ENCODE peak calls at places on chromosomes 3 and 15, in four cellular contexts. One of them, this sample, is unnamed.

GRCh38 chr3:142981901-142982773 is 18.7 kb upstream of the PAQR9 start:
- DNase-seq in testis: no peak
- DNase-seq in upper lobe of left lung: no peak
- DNase-seq in cardiac muscle cell: no peak
- DNase-seq in this sample: no peak

GRCh38 chr3:72288955-72289707 is 504.2 kb upstream of the PROK2 start:
- DNase-seq in testis: peak; percentile 82
- DNase-seq in upper lobe of left lung: peak; percentile 80
- DNase-seq in cardiac muscle cell: peak; percentile 52
- DNase-seq in this sample: peak; percentile 63

GRCh38 chr3:149653564-149653963 is 4.3 kb downstream of the WWTR1 start:
- DNase-seq in testis: no peak
- DNase-seq in upper lobe of left lung: no peak
- DNase-seq in cardiac muscle cell: no peak
- DNase-seq in this sample: no peak

GRCh38 chr15:87793736-87794135 is 462.8 kb downstream of the NTRK3 start:
- DNase-seq in testis: no peak
- DNase-seq in upper lobe of left lung: no peak
- DNase-seq in cardiac muscle cell: no peak
- DNase-seq in this sample: no peak

GRCh38 chr3:171160326-171160725 is 133.8 kb upstream of the SLC2A2 start:
- DNase-seq in testis: no peak
- DNase-seq in upper lobe of left lung: no peak
- DNase-seq in cardiac muscle cell: no peak
- DNase-seq in this sample: no peak

GRCh38 chr3:14988988-14989394 is 41.6 kb downstream of the NR2C2 start:
- DNase-seq in testis: no peak
- DNase-seq in upper lobe of left lung: no peak
- DNase-seq in cardiac muscle cell: peak; percentile 7
- DNase-seq in this sample: no peak

GRCh38 chr3:152384412-152384811 is 115.7 kb downstream of the MBNL1 start:
- DNase-seq in testis: no peak
- DNase-seq in upper lobe of left lung: no peak
- DNase-seq in cardiac muscle cell: no peak
- DNase-seq in this sample: no peak

GRCh38 chr3:41224120-41224806 is 25.0 kb downstream of the CTNNB1 start:
- DNase-seq in testis: no peak
- DNase-seq in upper lobe of left lung: no peak
- DNase-seq in cardiac muscle cell: no peak
- DNase-seq in this sample: no peak

GRCh38 chr3:38345879-38346583 is 554 bp upstream of the XYLB start:
- DNase-seq in testis: no peak
- DNase-seq in upper lobe of left lung: no peak
- DNase-seq in cardiac muscle cell: no peak
- DNase-seq in this sample: no peak

GRCh38 chr3:85081191-85081895 is 122.6 kb downstream of the CADM2 start:
- DNase-seq in testis: no peak
- DNase-seq in upper lobe of left lung: no peak
- DNase-seq in cardiac muscle cell: peak; percentile 39
- DNase-seq in this sample: no peak

GRCh38 chr3:190122198-190122771 is 1.6 kb upstream of the P3H2 start:
- DNase-seq in testis: no peak
- DNase-seq in upper lobe of left lung: no peak
- DNase-seq in cardiac muscle cell: no peak
- DNase-seq in this sample: no peak

GRCh38 chr3:21665444-21665843 is 85.6 kb downstream of the ZNF385D start:
- DNase-seq in testis: no peak
- DNase-seq in upper lobe of left lung: no peak
- DNase-seq in cardiac muscle cell: no peak
- DNase-seq in this sample: no peak

GRCh38 chr3:159898147-159898546 is 90.5 kb upstream of the IL12A start:
- DNase-seq in testis: no peak
- DNase-seq in upper lobe of left lung: no peak
- DNase-seq in cardiac muscle cell: no peak
- DNase-seq in this sample: no peak

GRCh38 chr3:179068779-179069530 is 2.7 kb downstream of the ZMAT3 start:
- DNase-seq in testis: no peak
- DNase-seq in upper lobe of left lung: no peak
- DNase-seq in cardiac muscle cell: peak; percentile 17
- DNase-seq in this sample: no peak

DNA sequence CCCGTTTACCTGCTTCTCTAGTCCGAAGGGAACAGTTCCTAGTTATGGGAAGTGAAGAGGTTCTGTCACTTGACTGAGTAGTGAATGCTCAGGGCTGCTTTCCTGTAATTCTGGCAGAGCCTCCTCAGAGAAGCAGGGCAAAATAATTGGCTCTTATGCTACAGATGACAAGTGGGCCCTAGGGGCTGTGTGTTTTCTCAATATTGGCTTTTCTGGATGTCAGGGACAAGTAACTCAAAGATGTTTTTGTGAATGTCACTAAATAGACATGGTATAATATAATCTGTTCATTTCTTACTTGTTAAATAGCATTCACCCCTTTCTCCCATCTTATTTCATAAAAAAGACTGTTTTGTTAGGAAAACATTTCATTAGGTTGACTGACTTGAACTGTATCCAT is 40.1 kb downstream of the SGO1 start:
- DNase-seq in testis: no peak
- DNase-seq in upper lobe of left lung: no peak
- DNase-seq in cardiac muscle cell: peak; percentile 4
- DNase-seq in this sample: no peak
- H3K27me3 ChIP-seq in testis: no peaks in the 10 kb centered on the region
- H3K27me3 ChIP-seq in upper lobe of left lung: no peaks in the 10 kb centered on the region
- H3K27me3 ChIP-seq in cardiac muscle cell: no peaks in the 10 kb centered on the region
- H3K27me3 ChIP-seq in this sample: no peaks in the 10 kb centered on the region

GRCh38 chr15:67140078-67140833 is 74.9 kb downstream of the SMAD3 start:
- DNase-seq in testis: no peak
- DNase-seq in upper lobe of left lung: no peak
- DNase-seq in cardiac muscle cell: no peak
- DNase-seq in this sample: no peak
- H3K4me1 ChIP-seq in testis: peaks cover 25% of the 10 kb centered on the region
- H3K4me1 ChIP-seq in upper lobe of left lung: peaks cover 66% of the 10 kb centered on the region
- H3K4me1 ChIP-seq in cardiac muscle cell: peaks cover 88% of the 10 kb centered on the region
- H3K4me1 ChIP-seq in this sample: peaks cover 25% of the 10 kb centered on the region

GRCh38 chr15:63056843-63057242 is 14.3 kb downstream of the TPM1 start:
- DNase-seq in testis: peak; percentile 74
- DNase-seq in upper lobe of left lung: no peak
- DNase-seq in cardiac muscle cell: no peak
- DNase-seq in this sample: peak; percentile 56

GRCh38 chr15:63052961-63053698 is 10.6 kb downstream of the TPM1 start:
- DNase-seq in testis: peak; percentile 65
- DNase-seq in upper lobe of left lung: no peak
- DNase-seq in cardiac muscle cell: peak; percentile 58
- DNase-seq in this sample: peak; percentile 56

GRCh38 chr15:63054985-63055384 is 12.4 kb downstream of the TPM1 start:
- DNase-seq in testis: no peak
- DNase-seq in upper lobe of left lung: no peak
- DNase-seq in cardiac muscle cell: no peak
- DNase-seq in this sample: no peak

GRCh38 chr15:63052128-63052826 is 9.7 kb downstream of the TPM1 start:
- DNase-seq in testis: no peak
- DNase-seq in upper lobe of left lung: no peak
- DNase-seq in cardiac muscle cell: no peak
- DNase-seq in this sample: no peak

GRCh38 chr15:63054281-63054683 is 11.7 kb downstream of the TPM1 start:
- DNase-seq in testis: no peak
- DNase-seq in upper lobe of left lung: no peak
- DNase-seq in cardiac muscle cell: no peak
- DNase-seq in this sample: no peak
- H3K4me3 ChIP-seq in testis: no peak overlapping the region
- H3K4me3 ChIP-seq in upper lobe of left lung: no peak overlapping the region
- H3K4me3 ChIP-seq in cardiac muscle cell: no peak overlapping the region
- H3K4me3 ChIP-seq in this sample: no peak overlapping the region

DNA sequence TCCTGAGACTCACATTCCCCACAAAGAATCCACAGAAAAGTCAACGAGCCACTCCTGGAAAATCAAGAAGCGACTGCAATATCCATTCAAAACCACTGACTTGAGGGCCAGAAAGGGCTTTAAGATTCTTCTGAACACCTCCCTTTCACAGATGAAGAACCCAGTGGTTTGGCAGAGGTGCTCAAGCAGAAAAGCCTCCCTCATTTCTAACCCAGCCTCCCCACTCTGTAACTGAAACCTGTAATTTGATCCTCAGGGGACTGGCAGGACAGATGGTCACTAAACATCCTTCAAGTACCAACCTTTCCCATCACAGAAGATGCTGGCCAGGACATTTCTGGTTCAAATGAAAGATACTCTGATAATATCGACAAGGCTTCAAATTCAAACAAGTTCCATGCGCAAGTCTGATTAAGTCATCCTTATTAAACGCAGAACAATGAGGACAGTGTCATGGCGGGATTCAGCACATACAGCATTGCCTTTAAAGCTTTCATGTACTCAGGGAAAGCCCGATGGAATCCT is 5.5 kb downstream of the SEMA5B start:
- DNase-seq in testis: no peak
- DNase-seq in upper lobe of left lung: no peak
- DNase-seq in cardiac muscle cell: no peak
- DNase-seq in this sample: no peak
- H3K27me3 ChIP-seq in testis: no peaks in the 10 kb centered on the region
- H3K27me3 ChIP-seq in upper lobe of left lung: peaks cover 13% of the 10 kb centered on the region
- H3K27me3 ChIP-seq in cardiac muscle cell: peaks cover 20% of the 10 kb centered on the region
- H3K27me3 ChIP-seq in this sample: no peaks in the 10 kb centered on the region

DNA sequence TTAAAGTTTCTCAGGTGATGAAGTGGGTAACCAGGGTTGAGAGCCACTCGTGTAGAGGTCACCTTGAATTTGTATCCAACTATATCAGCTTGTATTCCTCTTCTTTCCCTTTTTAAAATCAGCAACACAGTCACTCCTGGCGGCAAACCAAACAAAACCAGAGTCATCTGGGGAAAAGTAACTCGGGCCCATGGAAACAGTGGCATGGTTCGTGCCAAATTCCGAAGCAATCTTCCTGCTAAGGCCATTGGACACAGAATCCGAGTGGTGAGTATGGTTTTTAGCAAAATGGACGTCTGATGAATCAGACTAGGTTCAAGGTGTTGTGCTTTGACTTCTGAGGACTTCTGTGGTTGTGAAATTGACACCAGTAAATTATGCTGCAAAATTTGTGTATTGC is 3.9 kb downstream of the RPL35A start:
- DNase-seq in testis: no peak
- DNase-seq in upper lobe of left lung: no peak
- DNase-seq in cardiac muscle cell: peak; percentile 36
- DNase-seq in this sample: peak; percentile 56
- H3K4me1 ChIP-seq in testis: peaks cover 26% of the 10 kb centered on the region
- H3K4me1 ChIP-seq in upper lobe of left lung: peaks cover 66% of the 10 kb centered on the region
- H3K4me1 ChIP-seq in cardiac muscle cell: peaks cover 25% of the 10 kb centered on the region
- H3K4me1 ChIP-seq in this sample: peaks cover 4% of the 10 kb centered on the region

DNA sequence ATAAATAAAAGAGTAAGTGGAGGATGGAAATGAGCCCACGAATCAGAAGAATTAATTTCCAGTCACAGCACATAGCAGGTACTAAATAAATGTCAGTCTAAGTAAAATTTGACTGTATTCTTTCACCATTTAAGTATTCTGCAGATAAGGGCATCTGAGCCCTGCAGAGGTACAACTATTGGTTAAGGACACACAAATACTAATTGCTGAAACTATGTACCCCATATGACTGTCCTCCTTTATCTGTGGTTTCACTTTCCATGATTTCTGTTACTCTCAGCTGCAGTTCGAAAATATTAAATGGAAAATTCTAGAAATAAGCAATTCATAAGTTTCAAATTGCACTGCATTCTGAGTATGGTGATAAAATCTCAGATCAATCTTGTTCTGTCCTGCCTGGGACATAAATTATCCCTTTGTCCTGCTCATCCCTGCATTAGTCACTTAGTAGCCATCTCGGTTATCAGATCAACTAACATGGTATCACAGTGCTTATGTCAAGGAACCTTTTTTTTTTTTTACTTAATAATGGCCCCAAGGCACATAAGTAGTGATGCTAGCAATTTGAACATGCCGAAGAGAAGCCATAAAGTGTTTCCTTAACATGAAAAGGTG is 95.1 kb downstream of the LSAMP start:
- DNase-seq in testis: no peak
- DNase-seq in upper lobe of left lung: no peak
- DNase-seq in cardiac muscle cell: no peak
- DNase-seq in this sample: no peak
- H3K4me3 ChIP-seq in testis: no peak overlapping the region
- H3K4me3 ChIP-seq in upper lobe of left lung: no peak overlapping the region
- H3K4me3 ChIP-seq in cardiac muscle cell: no peak overlapping the region
- H3K4me3 ChIP-seq in this sample: no peak overlapping the region